ENCODE peak calls at places on chromosome 1, in four cellular contexts. G is H9, D is PC-3, S is IMR-90. P is an unnamed sample.

GRCh38 chr1:19949016-19949415 is 25.6 kb upstream of the PLA2G2E start:
- DNase-seq in G (peak), S (peak), D (peak), P (no peak)

GRCh38 chr1:32716312-32717126 is 13.9 kb upstream of the SYNC start:
- DNase-seq in G (peak), D (peak), S (no peak), P (peak)

GRCh38 chr1:15680614-15681345 is 3.3 kb upstream of the PLEKHM2 start:
- DNase-seq in S (peak), G (no peak), D (peak), P (no peak)

GRCh38 chr1:48947761-48948537 is 171.3 kb upstream of the BEND5 start:
- DNase-seq in G (peak), D (no peak), S (no peak), P (no peak)

GRCh38 chr1:44035726-44036408 is 4.6 kb upstream of the SLC6A9 start:
- DNase-seq in D (no peak), S (no peak), G (peak), P (peak)

GRCh38 chr1:174692313-174692712 is 244.5 kb downstream of the GPR52 start:
- DNase-seq in G (no peak), D (peak), S (peak), P (no peak)

GRCh38 chr1:84973493-84974334 is 23.2 kb downstream of the MCOLN2 start:
- DNase-seq in D (no peak), G (no peak), S (no peak), P (no peak)

GRCh38 chr1:64282353-64282752 is 78.9 kb downstream of the UBE2U start:
- DNase-seq in D (peak), S (no peak), G (no peak), P (no peak)

GRCh38 chr1:41714613-41715389 is 203.9 kb downstream of the HIVEP3 start:
- DNase-seq in S (no peak), G (no peak), D (no peak), P (no peak)
- H3K9ac ChIP-seq in S (no peak), G (no peak), D (no peak), P (no peak)

GRCh38 chr1:234955107-234955731 is 173.4 kb downstream of the TOMM20 start:
- DNase-seq in S (peak), D (no peak), G (no peak), P (no peak)

GRCh38 chr1:234956821-234957329 is 171.8 kb downstream of the TOMM20 start:
- DNase-seq in S (no peak), D (no peak), G (no peak), P (no peak)

GRCh38 chr1:234954613-234955012 is 174.0 kb downstream of the TOMM20 start:
- DNase-seq in G (no peak), D (no peak), S (no peak), P (no peak)

GRCh38 chr1:234950598-234950997 is 178.0 kb downstream of the TOMM20 start:
- DNase-seq in S (peak), D (no peak), G (no peak), P (no peak)

GRCh38 chr1:234953655-234954420 is 174.8 kb downstream of the TOMM20 start:
- DNase-seq in D (no peak), G (no peak), S (no peak), P (no peak)
- H3K27ac ChIP-seq in D (no peak), G (no peak), S (no peak), P (peak)

GRCh38 chr1:187411118-187411517 is 582.4 kb downstream of the PLA2G4A start:
- DNase-seq in D (no peak), S (no peak), G (no peak), P (no peak)

GRCh38 chr1:187417524-187417923 is 588.8 kb downstream of the PLA2G4A start:
- DNase-seq in G (no peak), S (no peak), D (no peak), P (no peak)

GRCh38 chr1:187409341-187409740 is 580.6 kb downstream of the PLA2G4A start:
- DNase-seq in G (no peak), D (no peak), S (peak), P (no peak)

GRCh38 chr1:187415065-187415464 is 586.3 kb downstream of the PLA2G4A start:
- DNase-seq in S (peak), D (no peak), G (no peak), P (no peak)

DNA sequence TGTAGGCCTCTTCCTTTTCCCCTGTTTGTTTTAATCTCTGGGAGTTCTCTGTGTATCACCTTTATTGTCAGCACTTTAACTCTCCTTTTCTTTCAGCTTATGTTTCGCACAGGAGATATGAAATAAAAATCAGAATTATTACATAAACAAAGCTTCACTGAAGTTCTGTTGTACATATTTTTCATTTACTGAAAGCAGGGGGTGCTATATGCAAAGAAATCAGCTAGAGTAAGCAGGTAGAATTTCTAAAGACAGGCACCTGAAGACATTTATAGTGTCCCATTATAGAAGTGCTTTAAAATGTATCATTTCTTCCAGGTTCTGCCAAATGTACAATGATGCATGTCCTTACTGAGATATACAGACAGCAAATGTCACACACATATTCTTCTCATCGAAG is 585.0 kb downstream of the PLA2G4A start:
- DNase-seq in D (peak), S (peak), G (no peak), P (no peak)
- TF ChIP-seq CTCF in D (peak), S (peak), G (peak), P (peak)

GRCh38 chr1:36136535-36136934 is 11.5 kb upstream of the COL8A2 start:
- DNase-seq in S (peak), D (peak), G (no peak), P (no peak)
- H3K9ac ChIP-seq in S (peak), D (no peak), G (no peak), P (no peak)

P was measured in endodermal cell.